ENCODE peak calls at places on chromosome 6, in five cellular contexts. P is fibroblast of villous mesenchyme, X is SJSA1, Q is adipocyte, C is colonic mucosa. Y is an unnamed sample.

GRCh38 chr6:46042355-46042999 is 26.8 kb upstream of the CLIC5 start:
- DNase-seq in C (peak; percentile 48), X (peak; percentile 49), Q (peak; percentile 22), P (peak; percentile 36), Y (peak; percentile 62)

GRCh38 chr6:42041131-42042055 is 8.9 kb upstream of the TAF8 start:
- DNase-seq in P (peak; percentile 78), C (no peak), Q (peak; percentile 33), X (no peak), Y (no peak)

GRCh38 chr6:26577720-26578072 is 19.1 kb upstream of the ABT1 start:
- DNase-seq in Q (no peak), P (no peak), C (no peak), X (no peak), Y (no peak)

GRCh38 chr6:169253341-169253740 is 305 bp downstream of the THBS2 start:
- DNase-seq in Q (peak; percentile 59), P (peak; percentile 23), X (no peak), C (no peak), Y (no peak)

GRCh38 chr6:146041282-146041681 is 12.4 kb downstream of the GRM1 start:
- DNase-seq in C (no peak), Q (peak; percentile 25), P (peak; percentile 0), X (no peak), Y (peak; percentile 68)

GRCh38 chr6:41423002-41423401 is 87.6 kb downstream of the NCR2 start:
- DNase-seq in P (no peak), C (no peak), Q (no peak), X (no peak), Y (no peak)

GRCh38 chr6:163828038-163828790 is 413.7 kb downstream of the QKI start:
- DNase-seq in X (no peak), P (no peak), C (no peak), Q (peak; percentile 23), Y (no peak)

GRCh38 chr6:73152998-73153757 is 72.1 kb downstream of the KHDC1L start:
- DNase-seq in C (no peak), X (no peak), Q (peak; percentile 56), P (no peak), Y (peak; percentile 15)

GRCh38 chr6:163643866-163644265 is 229.3 kb downstream of the QKI start:
- DNase-seq in Q (no peak), C (no peak), P (no peak), X (no peak), Y (no peak)

DNA sequence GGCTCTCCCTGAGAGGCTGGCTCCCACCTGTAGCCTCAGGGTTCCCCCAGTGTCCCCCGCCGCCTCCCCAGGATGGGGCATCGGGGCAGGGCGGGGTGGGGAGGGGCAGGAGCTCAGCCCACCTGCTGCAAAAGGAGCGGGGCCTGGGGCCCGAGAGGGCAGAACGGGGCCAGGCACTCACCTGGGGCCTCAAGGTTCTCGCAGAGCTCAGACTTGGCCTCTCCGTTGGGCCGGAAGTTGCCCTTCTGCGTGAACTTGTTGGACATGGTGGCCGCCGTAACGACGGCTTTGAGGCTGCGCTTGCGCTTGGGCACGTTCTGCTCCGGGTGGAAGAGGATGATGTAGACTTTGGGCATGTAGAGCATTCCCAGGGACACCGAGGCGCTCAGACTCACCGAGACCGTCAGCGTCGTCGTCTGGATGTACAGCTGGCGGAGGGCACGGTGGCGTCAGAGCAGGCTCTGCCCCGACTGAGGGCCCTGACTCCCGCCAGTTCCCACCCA is 117.9 kb downstream of the GRM4 start:
- DNase-seq in P (no peak), Q (no peak), X (no peak), C (no peak), Y (no peak)
- H3K4me3 ChIP-seq in P (no peak overlapping the region), Q (no peak overlapping the region), X (no peak overlapping the region), C (no peak overlapping the region), Y (no peak overlapping the region)

DNA sequence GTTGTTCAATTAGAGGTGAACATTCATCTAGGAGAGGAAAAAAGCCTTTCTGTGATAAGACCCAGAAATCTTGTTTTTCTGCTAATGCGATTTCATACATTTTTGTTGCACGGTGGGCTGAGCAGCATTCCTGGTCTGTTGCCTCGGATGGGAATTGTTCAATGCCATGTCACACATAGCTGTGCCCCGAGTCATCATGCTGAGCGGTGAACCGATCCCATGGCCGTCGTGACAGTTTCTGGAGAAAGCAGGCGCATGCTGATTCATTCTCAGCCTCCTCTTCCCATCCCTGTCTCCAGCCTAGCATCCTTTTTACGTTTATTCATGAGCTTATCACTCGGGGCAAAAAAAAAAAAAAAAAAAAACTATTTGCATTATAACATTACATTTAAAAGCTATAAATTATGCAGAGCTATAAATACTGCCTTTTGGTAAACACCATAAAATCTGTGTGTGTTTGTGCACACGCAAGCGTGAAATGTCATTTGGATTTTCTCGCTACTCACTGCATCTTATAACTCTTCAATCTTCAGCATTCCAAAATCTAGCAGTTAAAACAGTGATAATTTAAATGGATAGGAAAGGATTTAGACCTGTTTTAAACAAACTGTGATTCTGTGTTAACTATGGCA is 58.9 kb upstream of the IFNGR1 start:
- DNase-seq in P (peak; percentile 19), X (peak; percentile 95), Q (peak; percentile 78), C (no peak), Y (no peak)
- H3K4me3 ChIP-seq in P (no peak overlapping the region), X (no peak overlapping the region), Q (no peak overlapping the region), C (no peak overlapping the region), Y (no peak overlapping the region)

GRCh38 chr6:111566873-111567517 is 38.7 kb downstream of the TRAF3IP2 start:
- DNase-seq in P (no peak), X (no peak), Q (no peak), C (no peak), Y (peak; percentile 59)
- H3K4me3 ChIP-seq in P (no peak overlapping the region), X (no peak overlapping the region), Q (no peak overlapping the region), C (no peak overlapping the region), Y (no peak overlapping the region)

DNA sequence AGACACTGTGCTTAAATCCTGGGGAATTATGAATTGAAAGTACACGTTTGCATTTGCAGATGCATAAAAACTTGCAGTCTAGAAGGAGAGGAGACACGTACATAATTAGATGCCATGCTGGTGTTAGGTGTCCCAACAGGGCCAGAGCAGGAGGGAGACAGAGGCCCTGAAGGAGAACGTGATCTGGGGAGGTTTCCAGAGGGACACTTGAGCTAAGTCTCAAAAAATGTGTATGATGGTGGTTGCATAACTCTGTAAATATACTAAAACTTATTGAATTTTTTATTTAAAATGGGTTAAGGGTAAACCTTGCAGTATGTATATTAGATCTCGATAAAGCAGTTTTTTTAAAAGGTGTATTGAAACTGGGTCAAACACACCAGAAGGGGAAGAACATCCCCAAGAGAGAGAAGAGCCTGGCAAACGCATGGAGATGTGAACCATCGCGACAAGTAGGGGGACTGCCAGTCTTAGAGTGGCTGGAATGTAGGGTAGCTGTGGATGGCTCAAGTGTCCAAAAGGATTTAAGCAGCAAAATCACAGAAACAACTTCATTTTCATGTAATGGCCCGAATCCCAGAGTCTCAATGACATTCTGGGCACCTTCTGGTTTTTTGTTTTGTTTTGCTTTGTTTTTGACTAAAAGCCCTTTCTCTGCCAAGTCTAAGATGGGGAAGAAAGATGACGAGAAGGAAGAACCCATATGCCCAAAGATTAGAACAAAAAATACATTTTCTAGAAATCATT is 15.3 kb downstream of the TRAF3IP2 start:
- DNase-seq in Q (peak; percentile 71), P (peak; percentile 62), C (no peak), X (no peak), Y (no peak)
- H3K4me3 ChIP-seq in Q (peak overlapping the region; percentile 38), P (no peak overlapping the region), C (no peak overlapping the region), X (no peak overlapping the region), Y (no peak overlapping the region)

GRCh38 chr6:33628401-33628964 is 7.4 kb downstream of the ITPR3 start:
- DNase-seq in P (no peak), X (no peak), Q (no peak), C (peak; percentile 46), Y (no peak)

GRCh38 chr6:33631971-33632585 is 11.0 kb downstream of the ITPR3 start:
- DNase-seq in Q (no peak), P (no peak), C (no peak), X (no peak), Y (no peak)

GRCh38 chr6:33632603-33633039 is 11.5 kb downstream of the ITPR3 start:
- DNase-seq in X (no peak), Q (peak; percentile 56), C (peak; percentile 72), P (no peak), Y (peak; percentile 71)

GRCh38 chr6:33627876-33628275 is 6.8 kb downstream of the ITPR3 start:
- DNase-seq in P (no peak), Q (no peak), X (no peak), C (peak; percentile 56), Y (no peak)

DNA sequence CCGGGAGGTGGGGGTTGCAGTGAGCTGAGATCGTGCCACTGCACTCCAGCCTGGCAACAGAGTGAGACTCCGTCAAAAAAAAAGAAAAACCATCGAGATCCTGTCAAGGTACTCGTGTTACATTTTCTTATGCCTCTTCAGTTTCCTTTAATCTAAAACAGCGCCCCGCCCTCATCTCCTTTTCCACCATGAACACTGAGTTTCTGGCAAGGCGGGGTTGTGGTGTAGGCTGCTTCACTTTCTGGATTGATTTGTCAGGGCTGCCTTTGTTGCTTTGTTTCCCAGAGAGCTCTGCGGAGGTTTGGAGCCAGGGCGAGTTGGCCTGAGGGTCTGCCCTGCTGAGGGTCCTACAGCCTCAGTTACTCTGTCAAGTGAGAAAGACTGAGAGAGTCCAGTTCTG is 8.9 kb downstream of the ITPR3 start:
- DNase-seq in P (no peak), X (no peak), C (no peak), Q (no peak), Y (no peak)
- H3K4me3 ChIP-seq in P (no peak overlapping the region), X (no peak overlapping the region), C (no peak overlapping the region), Q (no peak overlapping the region), Y (no peak overlapping the region)

DNA sequence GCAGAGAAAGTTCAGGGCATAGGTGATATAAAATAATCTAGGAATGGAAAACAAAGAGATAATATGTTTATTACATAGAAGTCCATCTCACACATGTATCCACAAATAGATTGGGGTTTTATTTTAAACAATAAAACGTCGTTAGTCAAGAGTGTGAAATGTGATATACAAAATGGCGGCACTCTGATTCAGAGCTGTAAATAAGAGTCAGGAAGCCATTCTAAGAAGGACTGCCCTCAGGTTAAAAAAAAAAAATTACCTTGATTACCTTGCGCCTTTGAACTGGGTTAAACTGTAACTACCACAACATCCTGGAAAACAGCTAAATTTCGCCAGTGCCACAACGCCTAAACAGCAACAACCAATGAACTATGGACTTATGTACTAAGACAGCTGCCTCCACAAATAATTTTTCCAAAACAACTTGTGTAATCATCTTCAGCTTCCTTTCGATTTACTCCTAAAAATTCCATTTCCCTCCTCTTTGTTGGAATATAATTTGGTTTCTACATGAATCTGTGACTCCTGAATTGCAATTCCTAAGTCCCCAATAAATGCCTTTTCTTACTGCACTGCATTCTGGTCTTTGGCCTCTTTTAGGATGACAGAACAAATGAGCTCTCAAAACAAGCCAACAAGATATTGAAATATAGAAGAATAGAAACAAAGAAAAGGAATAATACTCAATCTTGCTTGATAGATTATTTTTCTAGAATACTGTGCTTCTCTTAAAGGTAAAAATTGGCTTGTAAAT is 1019.5 kb upstream of the MAP3K7 start:
- DNase-seq in C (no peak), P (no peak), X (no peak), Q (no peak), Y (no peak)
- H3K4me3 ChIP-seq in C (no peak overlapping the region), P (no peak overlapping the region), X (no peak overlapping the region), Q (no peak overlapping the region), Y (no peak overlapping the region)

DNA sequence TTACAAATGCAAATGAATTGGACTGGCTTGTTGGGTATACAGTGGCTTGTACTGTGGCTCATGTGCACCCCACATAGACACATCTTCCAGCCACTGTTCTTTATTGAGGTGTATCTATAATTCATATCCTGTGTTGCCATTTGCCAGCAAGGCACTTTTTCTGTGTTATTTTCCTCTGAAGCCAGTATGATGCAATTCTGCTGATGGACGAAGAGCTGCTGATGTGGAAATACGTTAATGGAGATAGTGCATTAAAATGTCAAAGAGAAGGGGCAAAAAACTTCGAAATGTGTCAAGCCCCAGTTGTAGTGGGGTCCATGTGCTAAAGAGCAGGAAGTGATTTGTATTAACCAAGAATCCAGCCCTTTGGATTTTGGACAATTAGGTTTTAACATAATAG is 167.5 kb downstream of the TMEM242 start:
- DNase-seq in C (no peak), X (no peak), P (peak; percentile 79), Q (no peak), Y (no peak)
- H3K4me3 ChIP-seq in C (no peak overlapping the region), X (no peak overlapping the region), P (no peak overlapping the region), Q (no peak overlapping the region), Y (no peak overlapping the region)

GRCh38 chr6:33976425-33977360 is 169.2 kb downstream of the GRM4 start:
- DNase-seq in X (no peak), P (no peak), C (peak; percentile 47), Q (no peak), Y (no peak)
- H3K4me3 ChIP-seq in X (no peak overlapping the region), P (no peak overlapping the region), C (no peak overlapping the region), Q (no peak overlapping the region), Y (no peak overlapping the region)

Y was measured in A673.